ENCODE peak calls at places on chromosomes 5 and 9, in eight cellular contexts. One of them, this sample, is unnamed.

GRCh38 chr5:63131618-63132285 is 553.1 kb downstream of the LRRC70 start:
- DNase-seq in NCI-H774: no peak
- DNase-seq in NCI-H1417: no peak
- DNase-seq in NCI-H446: no peak
- DNase-seq in neural crest cell: no peak
- DNase-seq in fibroblast of gingiva: no peak
- DNase-seq in RPMI7951: peak
- DNase-seq in endothelial cell: no peak
- DNase-seq in this sample: peak

GRCh38 chr5:120806132-120806531 is 342.0 kb downstream of the PRR16 start:
- DNase-seq in NCI-H774: no peak
- DNase-seq in NCI-H1417: peak
- DNase-seq in NCI-H446: no peak
- DNase-seq in neural crest cell: no peak
- DNase-seq in fibroblast of gingiva: peak
- DNase-seq in RPMI7951: no peak
- DNase-seq in endothelial cell: no peak
- DNase-seq in this sample: no peak

GRCh38 chr5:68140763-68141162 is 74.8 kb upstream of the PIK3R1 start:
- DNase-seq in NCI-H774: no peak
- DNase-seq in NCI-H1417: no peak
- DNase-seq in NCI-H446: no peak
- DNase-seq in neural crest cell: no peak
- DNase-seq in fibroblast of gingiva: no peak
- DNase-seq in RPMI7951: no peak
- DNase-seq in endothelial cell: no peak
- DNase-seq in this sample: no peak

GRCh38 chr5:155539958-155540595 is 526.5 kb downstream of the KIF4B start:
- DNase-seq in NCI-H774: peak
- DNase-seq in NCI-H1417: peak
- DNase-seq in NCI-H446: no peak
- DNase-seq in neural crest cell: no peak
- DNase-seq in fibroblast of gingiva: no peak
- DNase-seq in RPMI7951: no peak
- DNase-seq in endothelial cell: no peak
- DNase-seq in this sample: no peak

GRCh38 chr9:133429641-133430161 is 7.5 kb downstream of the ADAMTS13 start:
- DNase-seq in NCI-H774: no peak
- DNase-seq in NCI-H1417: no peak
- DNase-seq in NCI-H446: no peak
- DNase-seq in neural crest cell: peak
- DNase-seq in fibroblast of gingiva: no peak
- DNase-seq in RPMI7951: no peak
- DNase-seq in endothelial cell: peak
- DNase-seq in this sample: no peak

GRCh38 chr5:175548899-175549311 is 70.5 kb downstream of the SFXN1 start:
- DNase-seq in NCI-H774: no peak
- DNase-seq in NCI-H1417: no peak
- DNase-seq in NCI-H446: no peak
- DNase-seq in neural crest cell: no peak
- DNase-seq in fibroblast of gingiva: no peak
- DNase-seq in RPMI7951: peak
- DNase-seq in endothelial cell: no peak
- DNase-seq in this sample: no peak

GRCh38 chr9:36337002-36337401 is 63.1 kb downstream of the RNF38 start:
- DNase-seq in NCI-H774: no peak
- DNase-seq in NCI-H1417: no peak
- DNase-seq in NCI-H446: no peak
- DNase-seq in neural crest cell: no peak
- DNase-seq in fibroblast of gingiva: no peak
- DNase-seq in RPMI7951: no peak
- DNase-seq in endothelial cell: no peak
- DNase-seq in this sample: no peak

GRCh38 chr9:129490583-129491485 is 130.1 kb downstream of the C9orf50 start:
- DNase-seq in NCI-H774: no peak
- DNase-seq in NCI-H1417: no peak
- DNase-seq in NCI-H446: no peak
- DNase-seq in neural crest cell: no peak
- DNase-seq in fibroblast of gingiva: no peak
- DNase-seq in RPMI7951: no peak
- DNase-seq in endothelial cell: no peak
- DNase-seq in this sample: no peak

GRCh38 chr5:173498871-173499470 is 117.5 kb downstream of the BOD1 start:
- DNase-seq in NCI-H774: no peak
- DNase-seq in NCI-H1417: no peak
- DNase-seq in NCI-H446: no peak
- DNase-seq in neural crest cell: no peak
- DNase-seq in fibroblast of gingiva: no peak
- DNase-seq in RPMI7951: peak
- DNase-seq in endothelial cell: no peak
- DNase-seq in this sample: peak

GRCh38 chr9:86353591-86354047 is 591 bp downstream of the TUT7 start:
- DNase-seq in NCI-H774: peak
- DNase-seq in NCI-H1417: peak
- DNase-seq in NCI-H446: no peak
- DNase-seq in neural crest cell: no peak
- DNase-seq in fibroblast of gingiva: no peak
- DNase-seq in RPMI7951: peak
- DNase-seq in endothelial cell: no peak
- DNase-seq in this sample: peak

GRCh38 chr5:168301593-168302388 is 10.3 kb downstream of the WWC1 start:
- DNase-seq in NCI-H774: no peak
- DNase-seq in NCI-H1417: peak
- DNase-seq in NCI-H446: no peak
- DNase-seq in neural crest cell: no peak
- DNase-seq in fibroblast of gingiva: no peak
- DNase-seq in RPMI7951: no peak
- DNase-seq in endothelial cell: no peak
- DNase-seq in this sample: peak

GRCh38 chr9:97487107-97487506 is 14.4 kb upstream of the TMOD1 start:
- DNase-seq in NCI-H774: no peak
- DNase-seq in NCI-H1417: no peak
- DNase-seq in NCI-H446: no peak
- DNase-seq in neural crest cell: no peak
- DNase-seq in fibroblast of gingiva: no peak
- DNase-seq in RPMI7951: no peak
- DNase-seq in endothelial cell: no peak
- DNase-seq in this sample: peak

GRCh38 chr5:131005963-131006684 is 158.9 kb downstream of the HINT1 start:
- DNase-seq in NCI-H774: no peak
- DNase-seq in NCI-H1417: no peak
- DNase-seq in NCI-H446: no peak
- DNase-seq in neural crest cell: no peak
- DNase-seq in fibroblast of gingiva: no peak
- DNase-seq in RPMI7951: no peak
- DNase-seq in endothelial cell: peak
- DNase-seq in this sample: no peak

GRCh38 chr5:68673451-68674180 is 420.2 kb upstream of the SLC30A5 start:
- DNase-seq in NCI-H774: no peak
- DNase-seq in NCI-H1417: no peak
- DNase-seq in NCI-H446: no peak
- DNase-seq in neural crest cell: no peak
- DNase-seq in fibroblast of gingiva: no peak
- DNase-seq in RPMI7951: no peak
- DNase-seq in endothelial cell: no peak
- DNase-seq in this sample: peak

GRCh38 chr5:124824637-124825158 is 78.3 kb upstream of the ZNF608 start:
- DNase-seq in NCI-H774: no peak
- DNase-seq in NCI-H1417: no peak
- DNase-seq in NCI-H446: no peak
- DNase-seq in neural crest cell: no peak
- DNase-seq in fibroblast of gingiva: peak
- DNase-seq in RPMI7951: peak
- DNase-seq in endothelial cell: no peak
- DNase-seq in this sample: peak

GRCh38 chr5:127031147-127031862 is 947 bp upstream of the MARCHF3 start:
- DNase-seq in NCI-H774: no peak
- DNase-seq in NCI-H1417: peak
- DNase-seq in NCI-H446: no peak
- DNase-seq in neural crest cell: no peak
- DNase-seq in fibroblast of gingiva: no peak
- DNase-seq in RPMI7951: peak
- DNase-seq in endothelial cell: no peak
- DNase-seq in this sample: no peak

GRCh38 chr5:135139397-135140134 is 105.5 kb upstream of the PITX1 start:
- DNase-seq in NCI-H774: no peak
- DNase-seq in NCI-H1417: no peak
- DNase-seq in NCI-H446: no peak
- DNase-seq in neural crest cell: no peak
- DNase-seq in fibroblast of gingiva: peak
- DNase-seq in RPMI7951: peak
- DNase-seq in endothelial cell: no peak
- DNase-seq in this sample: peak

GRCh38 chr5:127951791-127952190 is 131.8 kb upstream of the SLC12A2 start:
- DNase-seq in NCI-H774: no peak
- DNase-seq in NCI-H1417: no peak
- DNase-seq in NCI-H446: no peak
- DNase-seq in neural crest cell: no peak
- DNase-seq in fibroblast of gingiva: no peak
- DNase-seq in RPMI7951: no peak
- DNase-seq in endothelial cell: no peak
- DNase-seq in this sample: no peak

GRCh38 chr5:62575066-62575465 is 3.6 kb upstream of the LRRC70 start:
- DNase-seq in NCI-H774: no peak
- DNase-seq in NCI-H1417: no peak
- DNase-seq in NCI-H446: no peak
- DNase-seq in neural crest cell: no peak
- DNase-seq in fibroblast of gingiva: no peak
- DNase-seq in RPMI7951: no peak
- DNase-seq in endothelial cell: no peak
- DNase-seq in this sample: no peak

GRCh38 chr5:73201547-73202513 is 28.8 kb downstream of the TMEM174 start:
- DNase-seq in NCI-H774: no peak
- DNase-seq in NCI-H1417: no peak
- DNase-seq in NCI-H446: no peak
- DNase-seq in neural crest cell: peak
- DNase-seq in fibroblast of gingiva: peak
- DNase-seq in RPMI7951: peak
- DNase-seq in endothelial cell: peak
- DNase-seq in this sample: peak

GRCh38 chr5:143208781-143209510 is 194.5 kb downstream of the NR3C1 start:
- DNase-seq in NCI-H774: no peak
- DNase-seq in NCI-H1417: no peak
- DNase-seq in NCI-H446: no peak
- DNase-seq in neural crest cell: no peak
- DNase-seq in fibroblast of gingiva: no peak
- DNase-seq in RPMI7951: no peak
- DNase-seq in endothelial cell: no peak
- DNase-seq in this sample: no peak

GRCh38 chr9:115369322-115369957 is 251.5 kb upstream of the TNC start:
- DNase-seq in NCI-H774: no peak
- DNase-seq in NCI-H1417: peak
- DNase-seq in NCI-H446: peak
- DNase-seq in neural crest cell: no peak
- DNase-seq in fibroblast of gingiva: peak
- DNase-seq in RPMI7951: peak
- DNase-seq in endothelial cell: no peak
- DNase-seq in this sample: no peak

GRCh38 chr9:133995012-133995896 is 3.1 kb upstream of the VAV2 start:
- DNase-seq in NCI-H774: no peak
- DNase-seq in NCI-H1417: no peak
- DNase-seq in NCI-H446: no peak
- DNase-seq in neural crest cell: no peak
- DNase-seq in fibroblast of gingiva: no peak
- DNase-seq in RPMI7951: peak
- DNase-seq in endothelial cell: no peak
- DNase-seq in this sample: peak

GRCh38 chr5:83538788-83539535 is 67.4 kb downstream of the VCAN start:
- DNase-seq in NCI-H774: no peak
- DNase-seq in NCI-H1417: no peak
- DNase-seq in NCI-H446: no peak
- DNase-seq in neural crest cell: no peak
- DNase-seq in fibroblast of gingiva: no peak
- DNase-seq in RPMI7951: no peak
- DNase-seq in endothelial cell: no peak
- DNase-seq in this sample: no peak

GRCh38 chr9:117224676-117225075 is 190.2 kb downstream of the ASTN2 start:
- DNase-seq in NCI-H774: peak
- DNase-seq in NCI-H1417: peak
- DNase-seq in NCI-H446: no peak
- DNase-seq in neural crest cell: no peak
- DNase-seq in fibroblast of gingiva: no peak
- DNase-seq in RPMI7951: no peak
- DNase-seq in endothelial cell: no peak
- DNase-seq in this sample: peak

GRCh38 chr5:75510836-75511434 is 494 bp downstream of the CERT1 start:
- DNase-seq in NCI-H774: no peak
- DNase-seq in NCI-H1417: peak
- DNase-seq in NCI-H446: no peak
- DNase-seq in neural crest cell: peak
- DNase-seq in fibroblast of gingiva: peak
- DNase-seq in RPMI7951: peak
- DNase-seq in endothelial cell: peak
- DNase-seq in this sample: no peak

GRCh38 chr5:5040712-5041111 is 99.4 kb upstream of the ADAMTS16 start:
- DNase-seq in NCI-H774: no peak
- DNase-seq in NCI-H1417: no peak
- DNase-seq in NCI-H446: no peak
- DNase-seq in neural crest cell: no peak
- DNase-seq in fibroblast of gingiva: no peak
- DNase-seq in RPMI7951: no peak
- DNase-seq in endothelial cell: no peak
- DNase-seq in this sample: peak

GRCh38 chr9:92720209-92720765 is 44.3 kb downstream of the BICD2 start:
- DNase-seq in NCI-H774: no peak
- DNase-seq in NCI-H1417: no peak
- DNase-seq in NCI-H446: no peak
- DNase-seq in neural crest cell: no peak
- DNase-seq in fibroblast of gingiva: no peak
- DNase-seq in RPMI7951: no peak
- DNase-seq in endothelial cell: no peak
- DNase-seq in this sample: no peak

GRCh38 chr9:30723656-30724055 is 1660.8 kb upstream of the ACO1 start:
- DNase-seq in NCI-H774: no peak
- DNase-seq in NCI-H1417: no peak
- DNase-seq in NCI-H446: no peak
- DNase-seq in neural crest cell: no peak
- DNase-seq in fibroblast of gingiva: no peak
- DNase-seq in RPMI7951: no peak
- DNase-seq in endothelial cell: no peak
- DNase-seq in this sample: peak

GRCh38 chr9:77433675-77434445 is 214.3 kb downstream of the GNA14 start:
- DNase-seq in NCI-H774: peak
- DNase-seq in NCI-H1417: peak
- DNase-seq in NCI-H446: peak
- DNase-seq in neural crest cell: peak
- DNase-seq in fibroblast of gingiva: peak
- DNase-seq in RPMI7951: peak
- DNase-seq in endothelial cell: peak
- DNase-seq in this sample: peak

GRCh38 chr5:83917261-83917908 is 196.7 kb upstream of the HAPLN1 start:
- DNase-seq in NCI-H774: no peak
- DNase-seq in NCI-H1417: no peak
- DNase-seq in NCI-H446: no peak
- DNase-seq in neural crest cell: no peak
- DNase-seq in fibroblast of gingiva: no peak
- DNase-seq in RPMI7951: no peak
- DNase-seq in endothelial cell: no peak
- DNase-seq in this sample: no peak

GRCh38 chr5:97004423-97005060 is 68.7 kb downstream of the LNPEP start:
- DNase-seq in NCI-H774: no peak
- DNase-seq in NCI-H1417: no peak
- DNase-seq in NCI-H446: no peak
- DNase-seq in neural crest cell: no peak
- DNase-seq in fibroblast of gingiva: peak
- DNase-seq in RPMI7951: no peak
- DNase-seq in endothelial cell: no peak
- DNase-seq in this sample: no peak

GRCh38 chr9:128056887-128057723 is 10.0 kb downstream of the NAIF1 start:
- DNase-seq in NCI-H774: peak
- DNase-seq in NCI-H1417: no peak
- DNase-seq in NCI-H446: no peak
- DNase-seq in neural crest cell: no peak
- DNase-seq in fibroblast of gingiva: no peak
- DNase-seq in RPMI7951: no peak
- DNase-seq in endothelial cell: no peak
- DNase-seq in this sample: no peak

GRCh38 chr5:91114658-91115057 is 268.5 kb downstream of the ARRDC3 start:
- DNase-seq in NCI-H774: no peak
- DNase-seq in NCI-H1417: no peak
- DNase-seq in NCI-H446: no peak
- DNase-seq in neural crest cell: no peak
- DNase-seq in fibroblast of gingiva: no peak
- DNase-seq in RPMI7951: no peak
- DNase-seq in endothelial cell: no peak
- DNase-seq in this sample: no peak